ENCODE peak calls at places on chromosomes 11 and 22, in eight cellular contexts. L, P, W, C, S, M, G and N are unnamed samples.

GRCh38 chr11:1749787-1750351 is 526 bp downstream of the IFITM10 start:
- DNase-seq in M (no peak), G (peak), W (no peak), P (no peak), L (no peak), S (no peak), C (peak), N (no peak)

GRCh38 chr11:2365571-2366210 is 11.4 kb upstream of the CD81 start:
- DNase-seq in C (no peak), W (no peak), L (no peak), M (no peak), S (no peak), G (no peak), P (no peak), N (no peak)

GRCh38 chr11:73343076-73343833 is 32.9 kb upstream of the RELT start:
- DNase-seq in W (no peak), G (peak), L (no peak), C (no peak), P (no peak), S (no peak), M (no peak), N (no peak)

GRCh38 chr11:65502852-65503603 is 4.2 kb downstream of the MALAT1 start:
- DNase-seq in W (no peak), S (no peak), C (peak), L (no peak), P (peak), G (peak), M (no peak), N (no peak)

GRCh38 chr22:48488149-48488551 is 1339.5 kb downstream of the BRD1 start:
- DNase-seq in L (no peak), M (no peak), W (no peak), C (no peak), G (peak), P (no peak), S (no peak), N (no peak)

GRCh38 chr11:65432686-65433582 is 10.3 kb downstream of the NEAT1 start:
- DNase-seq in L (no peak), P (peak), M (no peak), G (peak), C (peak), W (no peak), S (no peak), N (no peak)

GRCh38 chr11:119651802-119652584 is 77.0 kb downstream of the NECTIN1 start:
- DNase-seq in G (no peak), M (no peak), S (no peak), L (no peak), C (no peak), P (no peak), W (no peak), N (no peak)

GRCh38 chr11:117874253-117874909 is 2.1 kb downstream of the FXYD6 start:
- DNase-seq in S (no peak), L (no peak), P (peak), M (no peak), G (peak), W (no peak), C (no peak), N (no peak)

GRCh38 chr22:48096846-48097665 is 1334.6 kb downstream of the TBC1D22A start:
- DNase-seq in P (no peak), G (no peak), M (no peak), W (no peak), S (no peak), L (no peak), C (no peak), N (no peak)

GRCh38 chr11:74002832-74003231 is 6.1 kb downstream of the UCP3 start:
- DNase-seq in C (no peak), S (no peak), G (no peak), M (no peak), L (no peak), W (no peak), P (no peak), N (no peak)

GRCh38 chr11:72670041-72670440 is 4.2 kb downstream of the PDE2A start:
- DNase-seq in L (no peak), P (no peak), G (no peak), M (no peak), S (no peak), C (no peak), W (no peak), N (no peak)

GRCh38 chr11:118211006-118211405 is 13.8 kb downstream of the JAML start:
- DNase-seq in W (no peak), G (no peak), S (no peak), L (no peak), P (no peak), M (no peak), C (peak), N (no peak)

GRCh38 chr11:952406-953385 is 27.0 kb downstream of the AP2A2 start:
- DNase-seq in W (no peak), L (no peak), P (no peak), G (peak), S (no peak), M (no peak), C (peak), N (no peak)

GRCh38 chr11:73240190-73240781 is 22.2 kb downstream of the P2RY2 start:
- DNase-seq in G (no peak), C (peak), M (no peak), S (no peak), W (no peak), P (no peak), L (peak), N (no peak)

GRCh38 chr11:93143186-93143585 is 54.6 kb downstream of the SLC36A4 start:
- DNase-seq in P (no peak), G (no peak), S (no peak), M (no peak), L (no peak), W (no peak), C (peak), N (no peak)

GRCh38 chr22:35592418-35592967 is 24.6 kb downstream of the MB start:
- DNase-seq in P (no peak), W (no peak), L (no peak), C (no peak), M (no peak), G (peak), S (no peak), N (no peak)

GRCh38 chr11:10654211-10655150 is 39.1 kb downstream of the IRAG1 start:
- DNase-seq in M (no peak), S (peak), C (peak), W (no peak), L (no peak), P (peak), G (peak), N (no peak)

GRCh38 chr11:44286268-44286880 is 23.6 kb downstream of the ALX4 start:
- DNase-seq in P (peak), W (peak), C (peak), L (no peak), S (peak), G (peak), M (no peak), N (peak)

GRCh38 chr11:20088368-20089260 is 71.7 kb downstream of the DBX1 start:
- DNase-seq in C (peak), S (no peak), G (no peak), W (no peak), L (no peak), M (no peak), P (no peak), N (no peak)

GRCh38 chr11:77121096-77121640 is 6.9 kb upstream of the MYO7A start:
- DNase-seq in W (no peak), C (no peak), M (no peak), P (no peak), G (no peak), S (no peak), L (no peak), N (no peak)

GRCh38 chr11:45662665-45663485 is 2.5 kb downstream of the CHST1 start:
- DNase-seq in C (peak), S (no peak), L (no peak), M (no peak), G (peak), P (peak), W (no peak), N (no peak)

GRCh38 chr11:82730286-82730685 is 3.4 kb downstream of the FAM181B start:
- DNase-seq in C (no peak), M (no peak), S (no peak), P (no peak), G (no peak), L (no peak), W (no peak), N (no peak)

GRCh38 chr11:16632295-16633200 is 105.9 kb upstream of the C11orf58 start:
- DNase-seq in C (peak), M (no peak), W (no peak), S (no peak), P (no peak), L (no peak), G (peak), N (no peak)

GRCh38 chr11:86251285-86251830 is 6.8 kb downstream of the EED start:
- DNase-seq in W (no peak), L (no peak), S (no peak), P (no peak), M (no peak), G (no peak), C (no peak), N (no peak)

GRCh38 chr11:38254849-38255248 is 1656.8 kb upstream of the RAG2 start:
- DNase-seq in C (no peak), G (no peak), L (no peak), M (no peak), W (no peak), P (no peak), S (no peak), N (no peak)

GRCh38 chr22:49266561-49267519 is 560.8 kb downstream of the BRD1 start:
- DNase-seq in P (no peak), M (no peak), S (no peak), W (no peak), L (no peak), C (no peak), G (peak), N (no peak)

GRCh38 chr22:19543970-19544708 is 19.9 kb upstream of the CLDN5 start:
- DNase-seq in S (no peak), C (no peak), W (no peak), M (no peak), G (no peak), L (no peak), P (no peak), N (no peak)

GRCh38 chr22:45254789-45255261 is 14.1 kb upstream of the KIAA0930 start:
- DNase-seq in W (no peak), M (no peak), P (no peak), C (no peak), S (no peak), G (no peak), L (no peak), N (no peak)

GRCh38 chr11:131109256-131109655 is 193.0 kb upstream of the SNX19 start:
- DNase-seq in P (no peak), G (no peak), C (no peak), W (no peak), S (no peak), L (no peak), M (no peak), N (no peak)

GRCh38 chr11:118929496-118930151 is 3.9 kb upstream of the BCL9L start:
- DNase-seq in G (peak), M (peak), S (peak), C (peak), W (peak), P (peak), L (peak), N (peak)